ENCODE peak calls at places on chromosomes 16 and 17, in five cellular contexts. B, Y, G, E and Q are unnamed samples.

GRCh38 chr17:4498461-4499397 is at the start of gene SPNS2:
- DNase-seq in B (no peak), Y (peak), G (no peak), E (peak), Q (peak)

GRCh38 chr16:15034266-15035162 is 21.4 kb downstream of the NTAN1 start:
- DNase-seq in B (no peak), Y (no peak), G (no peak), E (no peak), Q (no peak)

GRCh38 chr17:56173958-56174357 is 20.7 kb downstream of the ANKFN1 start:
- DNase-seq in B (no peak), Y (no peak), G (no peak), E (no peak), Q (no peak)

GRCh38 chr17:28344435-28344901 is 8.9 kb downstream of the TNFAIP1 start:
- DNase-seq in B (no peak), Y (no peak), G (no peak), E (no peak), Q (no peak)

GRCh38 chr17:83119987-83120864 is 40.8 kb downstream of the METRNL start:
- DNase-seq in B (peak), Y (no peak), G (no peak), E (peak), Q (no peak)

GRCh38 chr16:22300427-22301071 is 3.3 kb downstream of the POLR3E start:
- DNase-seq in B (no peak), Y (peak), G (peak), E (peak), Q (peak)

GRCh38 chr17:76405967-76406647 is 21.7 kb downstream of the SPHK1 start:
- DNase-seq in B (no peak), Y (peak), G (no peak), E (no peak), Q (no peak)

GRCh38 chr16:14375132-14375491 is 254.9 kb downstream of the PARN start:
- DNase-seq in B (no peak), Y (no peak), G (no peak), E (no peak), Q (no peak)

GRCh38 chr17:45225051-45225700 is 3.5 kb downstream of the FMNL1 start:
- DNase-seq in B (no peak), Y (no peak), G (no peak), E (no peak), Q (peak)

GRCh38 chr17:35390663-35391062 is 17.2 kb upstream of the SLFN11 start:
- DNase-seq in B (no peak), Y (no peak), G (no peak), E (no peak), Q (no peak)

GRCh38 chr16:80602894-80603293 is 62.1 kb downstream of the DYNLRB2 start:
- DNase-seq in B (no peak), Y (no peak), G (no peak), E (no peak), Q (no peak)

GRCh38 chr17:16129844-16130243 is 85.5 kb downstream of the NCOR1 start:
- DNase-seq in B (no peak), Y (no peak), G (no peak), E (no peak), Q (no peak)

GRCh38 chr17:66995944-66996343 is 31.4 kb downstream of the CACNG4 start:
- DNase-seq in B (no peak), Y (no peak), G (no peak), E (no peak), Q (no peak)

GRCh38 chr17:65109990-65110680 is 27.0 kb upstream of the RGS9 start:
- DNase-seq in B (no peak), Y (no peak), G (no peak), E (no peak), Q (no peak)

GRCh38 chr16:3444032-3444388 is 530 bp downstream of the NAA60 start:
- DNase-seq in B (no peak), Y (no peak), G (peak), E (peak), Q (no peak)

GRCh38 chr17:51439395-51440229 is 179.3 kb downstream of the UTP18 start:
- DNase-seq in B (no peak), Y (no peak), G (no peak), E (no peak), Q (no peak)

GRCh38 chr16:66278111-66278531 is 88.4 kb upstream of the CDH5 start:
- DNase-seq in B (no peak), Y (no peak), G (no peak), E (no peak), Q (no peak)

GRCh38 chr16:87963400-87963799 is 12.2 kb downstream of the BANP start:
- DNase-seq in B (no peak), Y (no peak), G (no peak), E (no peak), Q (no peak)

GRCh38 chr17:627051-627450 is 87.6 kb downstream of the VPS53 start:
- DNase-seq in B (no peak), Y (no peak), G (no peak), E (peak), Q (peak)

GRCh38 chr17:82876149-82876548 is 36.3 kb upstream of the ZNF750 start:
- DNase-seq in B (no peak), Y (peak), G (peak), E (no peak), Q (no peak)

GRCh38 chr17:80791758-80792284 is 199.8 kb upstream of the CHMP6 start:
- DNase-seq in B (no peak), Y (peak), G (peak), E (no peak), Q (peak)

GRCh38 chr16:50857881-50858280 is 116.0 kb downstream of the CYLD start:
- DNase-seq in B (no peak), Y (no peak), G (no peak), E (no peak), Q (no peak)

GRCh38 chr16:50884066-50884860 is 142.4 kb downstream of the CYLD start:
- DNase-seq in B (no peak), Y (peak), G (peak), E (peak), Q (peak)

GRCh38 chr17:47830396-47830907 is 889 bp downstream of the MRPL10 start:
- DNase-seq in B (no peak), Y (no peak), G (no peak), E (no peak), Q (no peak)

GRCh38 chr17:53633856-53634255 is 188.9 kb upstream of the KIF2B start:
- DNase-seq in B (no peak), Y (no peak), G (no peak), E (peak), Q (no peak)

GRCh38 chr17:3773511-3773910 is 27.5 kb downstream of the ITGAE start:
- DNase-seq in B (no peak), Y (no peak), G (no peak), E (no peak), Q (no peak)

GRCh38 chr16:89823087-89823823 is 5.0 kb upstream of the SPIRE2 start:
- DNase-seq in B (no peak), Y (no peak), G (no peak), E (peak), Q (no peak)

GRCh38 chr16:31074073-31074813 is at the start of the genes ZNF646 and ZNF668:
- DNase-seq in B (peak), Y (peak), G (peak), E (peak), Q (peak)

GRCh38 chr16:2810651-2811050 is 6.4 kb upstream of the PRSS21 start:
- DNase-seq in B (no peak), Y (no peak), G (no peak), E (no peak), Q (no peak)

GRCh38 chr17:39306509-39307212 is 80.9 kb upstream of the STAC2 start:
- DNase-seq in B (peak), Y (no peak), G (no peak), E (no peak), Q (no peak)

GRCh38 chr17:33811984-33812383 is 443.1 kb upstream of the CCL2 start:
- DNase-seq in B (no peak), Y (no peak), G (no peak), E (no peak), Q (no peak)

GRCh38 chr16:82603784-82604411 is 22.9 kb upstream of the CDH13 start:
- DNase-seq in B (no peak), Y (no peak), G (peak), E (peak), Q (peak)

GRCh38 chr16:67444259-67445125 is 13.6 kb downstream of the HSD11B2 start:
- DNase-seq in B (no peak), Y (no peak), G (no peak), E (peak), Q (no peak)

GRCh38 chr16:72986011-72986410 is 61.9 kb downstream of the ZFHX3 start:
- DNase-seq in B (no peak), Y (no peak), G (no peak), E (no peak), Q (no peak)

GRCh38 chr16:700684-701584 is 4.7 kb downstream of the FBXL16 start:
- DNase-seq in B (no peak), Y (peak), G (no peak), E (peak), Q (no peak)

GRCh38 chr16:70454221-70455034 is at the start of gene FCSK:
- DNase-seq in B (no peak), Y (peak), G (peak), E (peak), Q (peak)

GRCh38 chr17:79214459-79214858 is 139.8 kb downstream of the ENGASE start:
- DNase-seq in B (no peak), Y (no peak), G (no peak), E (no peak), Q (no peak)

GRCh38 chr17:82175166-82175565 is 37.5 kb downstream of the CCDC57 start:
- DNase-seq in B (no peak), Y (no peak), G (no peak), E (no peak), Q (no peak)

GRCh38 chr17:61276806-61277205 is 122.8 kb upstream of the TBX2 start:
- DNase-seq in B (no peak), Y (no peak), G (no peak), E (no peak), Q (no peak)

GRCh38 chr17:61280338-61280737 is 119.3 kb upstream of the TBX2 start:
- DNase-seq in B (no peak), Y (no peak), G (no peak), E (no peak), Q (no peak)

GRCh38 chr17:61280851-61281250 is 118.8 kb upstream of the TBX2 start:
- DNase-seq in B (no peak), Y (no peak), G (no peak), E (no peak), Q (no peak)

GRCh38 chr17:61279476-61280145 is 120.0 kb upstream of the TBX2 start:
- DNase-seq in B (no peak), Y (no peak), G (no peak), E (no peak), Q (no peak)

GRCh38 chr17:61275395-61275794 is 124.2 kb upstream of the TBX2 start:
- DNase-seq in B (no peak), Y (no peak), G (no peak), E (no peak), Q (no peak)
- TF ChIP-seq JUNB in B (no peak), Y (no peak), G (no peak), E (no peak), Q (no peak)

DNA sequence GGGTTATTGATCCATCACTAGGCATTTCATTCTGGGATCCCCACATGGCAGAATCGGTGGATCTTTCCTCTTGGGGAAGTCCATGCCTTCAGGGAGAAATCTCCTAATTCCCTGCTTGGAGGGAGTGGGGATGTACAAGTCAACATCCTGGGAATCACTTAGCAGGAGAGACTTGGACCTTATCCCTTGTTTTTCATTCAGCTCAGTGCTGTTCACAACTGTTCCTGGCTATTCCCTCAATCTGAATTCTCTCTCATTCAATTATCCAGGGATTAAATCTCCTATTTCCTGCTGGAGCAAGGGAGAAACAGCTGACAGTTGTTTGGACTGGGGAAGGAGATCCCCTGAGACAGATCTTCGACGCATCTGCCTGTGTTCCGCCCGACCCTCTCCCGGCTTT is 115.6 kb upstream of the GNAO1 start:
- DNase-seq in B (no peak), Y (no peak), G (no peak), E (no peak), Q (no peak)
- TF ChIP-seq JUNB in B (no peak), Y (no peak), G (no peak), E (no peak), Q (no peak)

DNA sequence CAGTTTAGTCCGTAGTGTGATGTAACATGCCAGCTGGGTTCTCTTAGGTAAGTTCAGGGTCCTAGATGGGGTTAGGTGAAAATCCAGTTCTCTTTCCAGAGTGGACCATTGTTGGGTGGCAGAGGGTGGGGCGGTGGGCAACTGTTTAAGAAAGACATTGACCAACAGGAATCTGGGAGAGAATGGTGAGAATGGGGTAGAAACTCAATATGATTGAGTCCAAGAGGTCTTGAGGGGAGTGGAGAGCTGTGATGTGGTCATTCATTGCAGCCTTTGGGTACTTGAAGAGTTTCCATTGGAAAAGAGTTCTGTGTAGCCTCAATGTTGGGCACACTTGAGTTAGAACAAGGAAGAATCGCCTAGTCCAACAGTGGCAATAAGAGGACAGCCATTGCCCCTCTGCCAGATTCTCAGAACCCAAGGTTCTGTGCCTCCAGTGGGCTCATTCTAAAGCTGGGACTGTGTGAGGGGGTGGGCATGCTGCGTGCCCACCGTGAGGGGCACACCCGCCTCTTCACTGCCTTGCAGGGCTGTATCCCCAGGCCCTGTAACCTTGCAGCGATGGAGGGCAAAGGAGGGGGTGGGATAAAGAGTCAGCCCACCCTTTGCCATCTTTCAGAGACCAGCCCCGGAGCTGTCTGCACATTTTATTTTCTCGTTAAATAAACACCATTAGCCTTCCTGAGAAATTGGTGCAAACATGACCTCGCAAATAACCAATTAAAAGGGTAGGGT is 208.1 kb downstream of the CCDC182 start:
- DNase-seq in B (no peak), Y (no peak), G (no peak), E (no peak), Q (no peak)
- TF ChIP-seq JUNB in B (no peak), Y (no peak), G (no peak), E (no peak), Q (no peak)

DNA sequence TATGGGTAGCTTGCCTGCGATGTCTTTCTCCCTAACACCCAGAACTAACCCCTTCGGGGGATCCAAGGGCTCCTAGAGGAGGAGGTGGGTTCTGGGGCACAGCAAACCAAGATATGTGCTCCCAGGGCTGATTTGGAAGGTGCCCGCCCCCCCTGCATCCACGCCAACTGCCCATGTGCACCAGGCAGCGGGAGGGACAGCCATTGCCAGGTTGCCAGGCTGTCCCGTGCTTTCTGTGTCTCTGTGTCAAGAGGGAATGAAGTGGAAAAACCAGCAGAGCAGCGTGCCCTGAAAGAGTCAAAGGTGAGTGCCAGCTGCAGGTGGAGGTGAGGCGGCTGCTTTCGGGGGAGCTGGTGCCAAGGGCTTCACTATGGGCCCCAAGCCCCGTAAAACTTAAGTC is 6.4 kb downstream of the TEKT5 start:
- DNase-seq in B (no peak), Y (no peak), G (no peak), E (no peak), Q (no peak)
- TF ChIP-seq JUNB in B (no peak), Y (no peak), G (no peak), E (no peak), Q (no peak)

DNA sequence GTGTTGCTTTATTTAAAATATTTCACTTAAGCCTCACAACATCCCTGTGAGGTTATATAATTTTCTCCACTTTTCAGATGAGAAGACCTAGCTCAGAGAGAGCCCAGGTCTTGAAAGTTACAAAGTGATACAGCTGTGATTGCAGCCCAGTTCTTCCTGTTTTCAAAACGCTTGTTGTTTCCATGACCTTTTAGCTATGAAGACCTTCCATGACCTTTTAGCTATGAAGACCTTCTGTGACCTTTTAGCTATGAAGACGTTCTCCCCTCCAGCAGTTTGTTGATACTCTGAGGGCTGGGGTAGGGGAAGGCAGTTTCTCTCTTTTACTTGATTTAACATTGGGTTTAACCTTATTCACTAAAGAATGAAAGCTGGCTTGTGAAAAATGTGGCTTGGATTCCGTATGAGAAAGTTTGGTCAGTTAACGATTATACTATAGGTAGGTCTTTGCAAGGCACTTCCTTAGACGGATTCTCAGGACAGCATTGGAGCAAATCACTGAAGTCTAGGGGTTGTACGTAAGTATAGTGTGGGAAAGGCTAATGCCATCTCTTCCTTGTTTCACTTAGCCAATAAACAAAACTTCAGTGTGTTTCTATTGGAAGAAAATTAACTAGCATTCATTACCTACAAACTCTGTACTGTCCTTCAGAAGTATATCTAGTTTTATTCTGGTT is 20.7 kb downstream of the PHKB start:
- DNase-seq in B (no peak), Y (no peak), G (no peak), E (no peak), Q (no peak)
- TF ChIP-seq JUNB in B (no peak), Y (no peak), G (no peak), E (no peak), Q (no peak)